ENCODE peak calls at places on chromosomes 7 and 10, in six cellular contexts. A is breast epithelium, V is adrenal gland, O is thoracic aorta, S is ovary, G is upper lobe of right lung. D is an unnamed sample.

GRCh38 chr7:111085356-111085755 is 5.6 kb upstream of the LRRN3 start:
- DNase-seq in A (no peak), V (no peak), O (no peak), S (no peak), G (no peak), D (no peak)

GRCh38 chr7:130899638-130900401 is 165.8 kb upstream of the KLF14 start:
- DNase-seq in A (no peak), V (no peak), O (no peak), S (no peak), G (no peak), D (peak)

GRCh38 chr7:128155100-128155763 is 85.8 kb upstream of the LEP start:
- DNase-seq in A (no peak), V (no peak), O (no peak), S (no peak), G (no peak), D (no peak)

GRCh38 chr10:102227050-102227449 is 951 bp downstream of the ELOVL3 start:
- DNase-seq in A (no peak), V (no peak), O (no peak), S (no peak), G (peak), D (no peak)

GRCh38 chr10:122051609-122052385 is 62.8 kb downstream of the TACC2 start:
- DNase-seq in A (peak), V (peak), O (no peak), S (peak), G (peak), D (peak)

GRCh38 chr7:148821422-148821821 is 62.7 kb downstream of the EZH2 start:
- DNase-seq in A (no peak), V (no peak), O (no peak), S (no peak), G (no peak), D (no peak)

GRCh38 chr7:99308461-99309074 is 17.1 kb upstream of the ARPC1A start:
- DNase-seq in A (no peak), V (no peak), O (no peak), S (no peak), G (no peak), D (no peak)

GRCh38 chr7:94258856-94259255 is 135.8 kb upstream of the COL1A2 start:
- DNase-seq in A (no peak), V (no peak), O (no peak), S (no peak), G (no peak), D (no peak)

GRCh38 chr7:90850516-90850915 is 254.4 kb downstream of the CDK14 start:
- DNase-seq in A (no peak), V (no peak), O (no peak), S (no peak), G (no peak), D (no peak)

GRCh38 chr7:137146552-137146961 is 197.0 kb downstream of the PTN start:
- DNase-seq in A (no peak), V (no peak), O (no peak), S (no peak), G (no peak), D (no peak)

GRCh38 chr7:71165708-71166107 is 33.8 kb downstream of the GALNT17 start:
- DNase-seq in A (no peak), V (no peak), O (no peak), S (no peak), G (no peak), D (no peak)

GRCh38 chr10:113381906-113382562 is 170.8 kb upstream of the HABP2 start:
- DNase-seq in A (no peak), V (no peak), O (no peak), S (no peak), G (no peak), D (no peak)

GRCh38 chr7:69246758-69247157 is 351.5 kb upstream of the AUTS2 start:
- DNase-seq in A (no peak), V (peak), O (no peak), S (no peak), G (no peak), D (no peak)

GRCh38 chr10:49679480-49679893 is at the start of gene C10orf53:
- DNase-seq in A (no peak), V (peak), O (no peak), S (no peak), G (no peak), D (peak)

GRCh38 chr10:31908157-31908556 is 20.5 kb downstream of the ARHGAP12 start:
- DNase-seq in A (no peak), V (peak), O (no peak), S (no peak), G (no peak), D (no peak)

GRCh38 chr10:88896336-88897018 is 16.4 kb downstream of the STAMBPL1 start:
- DNase-seq in A (no peak), V (no peak), O (no peak), S (peak), G (no peak), D (no peak)

GRCh38 chr7:10815546-10815945 is 158.1 kb upstream of the PHF14 start:
- DNase-seq in A (no peak), V (no peak), O (no peak), S (no peak), G (no peak), D (no peak)

GRCh38 chr7:128104109-128104742 is 73.0 kb upstream of the LRRC4 start:
- DNase-seq in A (no peak), V (no peak), O (no peak), S (no peak), G (no peak), D (no peak)

GRCh38 chr10:120632936-120633335 is 175.9 kb downstream of the PLPP4 start:
- DNase-seq in A (no peak), V (no peak), O (no peak), S (no peak), G (no peak), D (no peak)

GRCh38 chr7:13830604-13830915 is 158.9 kb downstream of the ETV1 start:
- DNase-seq in A (no peak), V (no peak), O (no peak), S (no peak), G (no peak), D (no peak)

DNA sequence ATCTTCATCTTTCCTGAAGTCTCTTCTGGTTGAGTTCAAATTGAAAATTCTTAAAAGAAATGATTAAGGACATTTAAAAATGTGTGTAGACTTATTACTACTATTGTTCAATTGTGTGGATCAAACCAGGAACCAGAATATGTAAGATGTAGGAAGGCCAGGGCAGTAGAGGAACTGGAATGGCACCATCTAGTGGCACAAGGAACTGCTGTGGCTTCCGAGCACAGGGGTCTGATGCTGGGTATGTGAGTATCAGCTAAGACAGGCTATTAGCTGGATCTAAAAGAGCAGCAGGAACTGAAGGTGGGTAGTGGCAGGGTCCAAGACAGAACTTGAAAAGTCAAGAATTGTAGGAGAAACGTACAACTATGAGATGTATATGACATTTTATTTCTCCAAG is 247.3 kb downstream of the SEMA3A start:
- DNase-seq in A (no peak), V (no peak), O (no peak), S (no peak), G (no peak), D (no peak)
- TF ChIP-seq CTCF in A (no peak), V (peak), O (no peak), S (no peak), G (peak), D (no peak)

GRCh38 chr7:33673029-33673700 is 232.2 kb upstream of the BMPER start:
- DNase-seq in A (no peak), V (no peak), O (no peak), S (no peak), G (no peak), D (no peak)

GRCh38 chr7:33680682-33681081 is 224.7 kb upstream of the BMPER start:
- DNase-seq in A (no peak), V (no peak), O (no peak), S (no peak), G (no peak), D (no peak)

GRCh38 chr7:33674804-33675411 is 230.4 kb upstream of the BMPER start:
- DNase-seq in A (no peak), V (no peak), O (no peak), S (no peak), G (no peak), D (no peak)

GRCh38 chr7:33677556-33677955 is 227.8 kb upstream of the BMPER start:
- DNase-seq in A (no peak), V (no peak), O (no peak), S (no peak), G (no peak), D (no peak)

GRCh38 chr7:33678675-33679335 is 226.5 kb upstream of the BMPER start:
- DNase-seq in A (no peak), V (no peak), O (no peak), S (no peak), G (no peak), D (no peak)
- H3K27ac ChIP-seq in A (no peak), V (no peak), O (no peak), S (no peak), G (no peak), D (no peak)

DNA sequence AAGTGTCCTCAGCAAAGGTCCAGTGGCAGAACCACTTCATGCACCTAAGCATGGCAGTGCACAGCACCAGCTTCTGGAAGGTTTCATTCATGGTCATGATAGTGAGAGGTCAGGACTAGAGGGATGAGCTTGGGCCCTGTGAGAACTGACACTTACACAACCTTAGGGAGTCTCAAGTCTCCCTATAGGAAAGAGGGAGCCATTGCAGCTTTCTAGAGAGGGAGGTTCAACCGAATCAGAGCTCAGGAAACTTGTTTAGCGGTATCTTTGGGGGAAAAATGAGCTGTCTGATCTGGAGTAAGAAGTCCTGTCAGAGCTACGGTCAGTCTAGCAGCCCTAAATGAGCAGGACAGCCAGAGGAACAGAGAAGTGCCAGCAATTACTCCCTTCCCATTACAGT is 262.2 kb downstream of the GLI3 start:
- DNase-seq in A (no peak), V (no peak), O (no peak), S (no peak), G (no peak), D (no peak)
- H3K4me3 ChIP-seq in A (no peak), V (no peak), O (no peak), S (no peak), G (no peak), D (no peak)

DNA sequence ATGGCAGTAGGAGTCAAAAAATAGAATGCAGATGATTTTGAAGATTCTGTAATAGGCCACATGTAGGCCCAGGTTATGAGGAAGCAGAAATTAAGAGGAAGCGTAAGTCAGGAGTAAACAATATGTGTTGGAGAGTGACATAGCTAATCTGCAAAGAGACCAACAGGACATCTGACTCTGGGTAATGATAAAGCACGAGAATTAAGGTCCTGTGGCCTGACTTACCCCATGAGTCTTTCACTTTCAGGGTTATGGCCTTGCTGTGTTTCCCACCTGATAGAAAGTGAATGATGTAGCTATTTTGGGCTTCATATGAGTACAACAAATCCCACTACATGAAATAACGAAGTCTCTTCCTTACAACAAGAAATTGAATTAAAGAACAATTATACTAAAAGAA is 393.0 kb downstream of the MAGI2 start:
- DNase-seq in A (no peak), V (no peak), O (no peak), S (no peak), G (no peak), D (no peak)
- TF ChIP-seq CTCF in A (no peak), V (no peak), O (no peak), S (no peak), G (no peak), D (no peak)

GRCh38 chr7:41656357-41656756 is 46.5 kb downstream of the INHBA start:
- DNase-seq in A (no peak), V (no peak), O (no peak), S (no peak), G (no peak), D (no peak)
- H3K27ac ChIP-seq in A (no peak), V (no peak), O (no peak), S (no peak), G (no peak), D (no peak)

DNA sequence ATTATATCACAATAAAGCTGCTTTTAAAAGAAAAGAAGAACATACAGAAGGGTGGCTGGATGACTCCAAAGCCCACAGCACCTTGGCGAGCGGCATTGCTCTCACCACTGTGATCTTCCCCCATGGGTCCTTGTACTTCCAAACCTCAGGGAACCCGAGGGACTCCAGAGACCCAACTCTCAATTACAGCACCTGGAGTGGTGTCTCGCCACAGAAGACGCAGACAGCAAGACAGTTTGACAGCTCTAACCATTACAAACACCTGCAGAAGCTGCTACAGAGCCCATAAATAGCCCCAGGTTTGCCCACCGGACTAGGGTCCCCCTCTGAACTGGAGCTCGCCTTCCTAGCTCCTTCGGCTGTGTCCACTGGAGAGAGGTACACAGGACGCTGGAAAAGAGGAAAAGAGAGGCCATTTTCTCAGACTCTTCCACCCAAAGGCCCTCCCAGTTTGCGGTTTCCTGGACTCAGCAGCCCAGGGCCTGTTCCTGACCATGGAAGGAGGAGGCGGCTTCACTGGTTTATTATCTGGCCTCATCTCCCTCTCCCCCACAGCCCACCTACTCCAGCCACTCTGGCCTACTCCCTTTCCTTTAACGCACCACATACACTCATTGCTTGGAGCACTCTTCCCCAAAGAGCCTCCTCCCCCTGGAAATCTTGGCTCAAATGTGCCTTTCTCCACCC is 1.9 kb downstream of the PIK3AP1 start:
- DNase-seq in A (no peak), V (no peak), O (no peak), S (no peak), G (no peak), D (no peak)
- H3K4me3 ChIP-seq in A (no peak), V (peak), O (peak), S (no peak), G (peak), D (peak)

D was measured in pancreas.